ENCODE peak calls at places on chromosomes 2 and 18, in eight cellular contexts. R is gastrocnemius medialis, G is IMR-90, U is ovary, D is spleen, I is K562, W is HCT116, V is heart left ventricle. Y is an unnamed sample.

GRCh38 chr2:41395692-41396091 is 652.1 kb upstream of the PKDCC start:
- DNase-seq in V (no peak), U (no peak), D (no peak), R (no peak), W (no peak), I (no peak), G (no peak), Y (no peak)

GRCh38 chr2:41206004-41206403 is 754.1 kb upstream of the SLC8A1 start:
- DNase-seq in W (no peak), D (no peak), V (no peak), R (no peak), U (no peak), I (no peak), G (no peak), Y (no peak)

GRCh38 chr2:190182071-190182524 is 119.6 kb upstream of the MSTN start:
- DNase-seq in D (no peak), G (no peak), V (no peak), W (no peak), U (no peak), R (no peak), I (no peak), Y (no peak)

GRCh38 chr2:31523871-31524492 is 56.8 kb downstream of the SRD5A2 start:
- DNase-seq in R (no peak), W (peak), I (peak), V (no peak), D (no peak), U (peak), G (peak), Y (peak)

GRCh38 chr18:44586782-44587524 is 93.7 kb upstream of the SETBP1 start:
- DNase-seq in U (no peak), D (no peak), W (no peak), V (no peak), G (no peak), I (no peak), R (no peak), Y (no peak)

GRCh38 chr18:59286341-59286740 is 13.1 kb upstream of the RAX start:
- DNase-seq in D (no peak), W (no peak), I (no peak), R (no peak), U (no peak), V (no peak), G (no peak), Y (no peak)

GRCh38 chr18:10406172-10406663 is 48.2 kb upstream of the APCDD1 start:
- DNase-seq in V (no peak), G (no peak), U (no peak), I (no peak), D (no peak), R (no peak), W (no peak), Y (no peak)

GRCh38 chr2:8608411-8608954 is 73.4 kb upstream of the ID2 start:
- DNase-seq in U (no peak), W (no peak), I (no peak), D (no peak), R (no peak), G (no peak), V (no peak), Y (no peak)

GRCh38 chr18:79525556-79526467 is 130.1 kb downstream of the NFATC1 start:
- DNase-seq in G (no peak), D (peak), V (peak), I (no peak), W (no peak), R (peak), U (peak), Y (peak)

GRCh38 chr2:67260348-67261277 is 136.5 kb upstream of the ETAA1 start:
- DNase-seq in D (no peak), U (peak), W (no peak), G (peak), R (peak), I (no peak), V (peak), Y (peak)

GRCh38 chr2:74708883-74709282 is 54.8 kb downstream of the SEMA4F start:
- DNase-seq in U (peak), G (peak), I (no peak), D (no peak), R (peak), W (no peak), V (no peak), Y (no peak)

GRCh38 chr2:45636013-45636412 is 15.5 kb upstream of the PRKCE start:
- DNase-seq in D (no peak), U (no peak), R (no peak), G (no peak), I (no peak), W (no peak), V (no peak), Y (peak)

GRCh38 chr18:61664413-61665084 is 228.3 kb downstream of the RNF152 start:
- DNase-seq in I (no peak), V (no peak), R (no peak), D (no peak), W (no peak), G (peak), U (no peak), Y (no peak)

GRCh38 chr2:98465456-98466201 is 21.0 kb downstream of the INPP4A start:
- DNase-seq in R (peak), V (peak), G (peak), W (no peak), I (peak), U (no peak), D (peak), Y (peak)

GRCh38 chr2:212941361-212941760 is 210.1 kb downstream of the IKZF2 start:
- DNase-seq in D (no peak), R (no peak), V (no peak), W (no peak), G (no peak), U (no peak), I (no peak), Y (no peak)

GRCh38 chr2:163779970-163780597 is 44.3 kb upstream of the FIGN start:
- DNase-seq in I (no peak), D (no peak), G (no peak), V (no peak), R (no peak), U (no peak), W (no peak), Y (peak)

GRCh38 chr2:237743561-237744269 is 54.9 kb upstream of the RBM44 start:
- DNase-seq in G (peak), I (no peak), V (no peak), R (peak), W (no peak), U (no peak), D (no peak), Y (no peak)

GRCh38 chr2:240857039-240858008 is 11.3 kb upstream of the AGXT start:
- DNase-seq in G (no peak), W (no peak), I (no peak), R (no peak), V (no peak), U (no peak), D (no peak), Y (peak)

GRCh38 chr2:233422649-233423435 is 68.5 kb downstream of the DGKD start:
- DNase-seq in I (no peak), D (no peak), V (no peak), W (no peak), R (peak), G (no peak), U (no peak), Y (no peak)

GRCh38 chr2:168180914-168181313 is 66.5 kb downstream of the STK39 start:
- DNase-seq in V (no peak), R (no peak), G (no peak), W (no peak), D (no peak), I (no peak), U (no peak), Y (no peak)

GRCh38 chr2:172931256-172931894 is 144.3 kb upstream of the MAP3K20 start:
- DNase-seq in D (no peak), I (peak), R (no peak), V (peak), G (peak), U (peak), W (no peak), Y (no peak)

GRCh38 chr2:88054300-88055048 is 1.1 kb downstream of the KRCC1 start:
- DNase-seq in U (peak), D (peak), G (no peak), I (no peak), R (no peak), V (no peak), W (no peak), Y (peak)

GRCh38 chr2:219483451-219484342 is 15.0 kb upstream of the GMPPA start:
- DNase-seq in D (no peak), W (no peak), R (no peak), U (no peak), G (no peak), V (no peak), I (no peak), Y (no peak)

GRCh38 chr2:71804251-71804650 is 343.4 kb downstream of the CYP26B1 start:
- DNase-seq in W (no peak), I (no peak), G (no peak), V (peak), R (no peak), D (no peak), U (no peak), Y (no peak)
- TF ChIP-seq CTCF in W (no peak), I (no peak), G (no peak), V (no peak), R (no peak), D (no peak), U (no peak), Y (no peak)

GRCh38 chr2:16664052-16664731 is 1.4 kb downstream of the CYRIA start:
- DNase-seq in W (no peak), V (peak), U (peak), G (peak), R (peak), D (peak), I (no peak), Y (peak)

GRCh38 chr2:16663121-16663905 is 2.3 kb downstream of the CYRIA start:
- DNase-seq in D (no peak), W (no peak), I (no peak), R (no peak), V (no peak), G (no peak), U (no peak), Y (no peak)

GRCh38 chr2:16664809-16665745 is 557 bp downstream of the CYRIA start:
- DNase-seq in U (no peak), D (peak), R (peak), W (no peak), G (no peak), I (no peak), V (no peak), Y (no peak)

GRCh38 chr2:16666453-16666801 is 793 bp upstream of the CYRIA start:
- DNase-seq in V (peak), R (no peak), W (no peak), G (peak), D (no peak), U (no peak), I (no peak), Y (no peak)

GRCh38 chr2:16665746-16666452 is at the start of gene CYRIA:
- DNase-seq in V (peak), G (no peak), W (no peak), R (peak), U (peak), D (peak), I (peak), Y (peak)
- H3K27ac ChIP-seq in V (peak), G (peak), W (no peak), R (peak), U (no peak), D (peak), I (no peak), Y (peak)

GRCh38 chr18:58116815-58117214 is 72.8 kb downstream of the NEDD4L start:
- DNase-seq in W (no peak), D (no peak), I (no peak), U (no peak), R (no peak), V (no peak), G (no peak), Y (no peak)

GRCh38 chr18:58119819-58120218 is 75.8 kb downstream of the NEDD4L start:
- DNase-seq in D (no peak), V (no peak), R (no peak), W (no peak), I (no peak), U (no peak), G (no peak), Y (no peak)

GRCh38 chr18:58114766-58115165 is 70.7 kb downstream of the NEDD4L start:
- DNase-seq in V (no peak), D (no peak), W (no peak), U (no peak), G (no peak), R (no peak), I (no peak), Y (no peak)

GRCh38 chr18:58118510-58118909 is 74.5 kb downstream of the NEDD4L start:
- DNase-seq in U (no peak), R (no peak), W (no peak), I (no peak), V (no peak), D (no peak), G (no peak), Y (no peak)

GRCh38 chr18:58117685-58118403 is 73.8 kb downstream of the NEDD4L start:
- DNase-seq in D (no peak), G (peak), V (no peak), U (peak), R (no peak), W (peak), I (peak), Y (peak)
- TF ChIP-seq POLR2A in D (no peak), G (no peak), V (no peak), U (no peak), R (no peak), W (no peak), I (no peak), Y (no peak)

GRCh38 chr2:27889774-27890145 is 427 bp downstream of the RBKS start:
- DNase-seq in R (no peak), W (no peak), D (no peak), G (no peak), U (peak), I (no peak), V (no peak), Y (peak)
- TF ChIP-seq CTCF in R (no peak), W (no peak), D (no peak), G (no peak), U (no peak), I (no peak), V (no peak), Y (no peak)

GRCh38 chr2:28821295-28821958 is 10.8 kb downstream of the SPDYA start:
- DNase-seq in W (peak), G (peak), V (peak), R (peak), D (no peak), U (peak), I (peak), Y (peak)
- H3K27ac ChIP-seq in W (no peak), G (no peak), V (no peak), R (no peak), D (no peak), U (no peak), I (no peak), Y (no peak)

DNA sequence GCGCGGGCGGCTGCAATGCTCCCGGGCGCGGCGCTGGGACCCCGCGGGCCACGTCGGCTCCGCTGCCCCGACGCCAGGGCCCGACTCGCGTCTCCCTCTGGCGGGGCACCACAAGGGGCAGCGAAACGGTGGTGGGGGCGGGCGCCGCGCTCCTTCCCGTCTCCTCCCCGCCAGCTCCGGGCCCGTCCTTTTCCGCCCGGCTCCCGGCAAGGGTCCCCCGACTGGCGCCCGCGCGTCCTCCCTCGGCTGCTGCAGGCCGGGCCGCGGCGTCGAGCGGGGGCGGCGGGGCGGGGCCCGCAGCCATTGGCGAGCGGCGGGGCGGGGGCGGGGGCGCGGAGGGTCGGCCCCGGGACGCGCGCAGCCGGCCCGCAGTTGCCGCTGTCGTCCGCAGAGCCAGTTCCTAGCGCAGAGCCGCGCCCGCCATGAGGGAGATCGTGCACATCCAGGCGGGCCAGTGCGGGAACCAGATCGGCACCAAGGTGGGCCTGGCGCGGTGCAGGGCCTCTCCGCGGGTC is at the start of gene TUBB6:
- DNase-seq in D (peak), U (peak), G (peak), V (peak), I (peak), R (peak), W (no peak), Y (peak)
- TF ChIP-seq POLR2A in D (peak), U (no peak), G (peak), V (peak), I (no peak), R (peak), W (peak), Y (no peak)

DNA sequence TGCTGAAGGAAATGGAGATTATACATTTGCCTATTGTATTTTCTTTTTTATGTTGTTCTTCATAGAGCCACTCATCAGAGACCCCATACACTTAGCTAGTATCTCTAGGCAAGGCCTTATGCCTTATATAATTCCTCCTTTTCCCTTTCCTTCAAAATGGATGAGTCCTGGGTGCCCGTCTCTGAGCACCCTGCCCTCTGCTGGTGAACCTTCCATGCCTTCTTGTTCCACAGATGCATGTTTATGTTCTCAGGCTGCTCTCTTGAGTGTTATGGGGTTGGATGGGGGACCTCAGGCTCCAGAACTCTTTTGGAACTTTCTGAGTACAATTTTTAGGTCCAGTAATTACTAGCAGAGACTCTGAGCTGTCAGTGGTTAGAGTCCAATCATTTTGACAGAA is 368.6 kb upstream of the SPRED2 start:
- DNase-seq in U (no peak), V (no peak), G (peak), D (no peak), W (peak), R (no peak), I (no peak), Y (peak)
- TF ChIP-seq CTCF in U (no peak), V (no peak), G (peak), D (no peak), W (peak), R (peak), I (peak), Y (peak)